ENCODE peak calls at places on chromosomes 2 and 18, in four cellular contexts. J is upper lobe of right lung, G is heart left ventricle, L is ascending aorta. B is an unnamed sample. For H3K4me1, the result is how much of the 10 kb centered on the place peaks cover.

GRCh38 chr2:64392514-64392913 is 61.4 kb upstream of the LGALSL start:
- DNase-seq in J (no peak), G (no peak), L (no peak), B (no peak)

GRCh38 chr2:139218181-139218580 is 438.0 kb upstream of the NXPH2 start:
- DNase-seq in J (no peak), G (no peak), L (no peak), B (no peak)

GRCh38 chr18:22470141-22470510 is 52.4 kb upstream of the CTAGE1 start:
- DNase-seq in J (no peak), G (no peak), L (no peak), B (no peak)

GRCh38 chr2:233387225-233387624 is 32.9 kb downstream of the DGKD start:
- DNase-seq in J (no peak), G (no peak), L (no peak), B (no peak)

GRCh38 chr2:192162392-192163042 is 32.2 kb downstream of the TMEFF2 start:
- DNase-seq in J (no peak), G (no peak), L (peak), B (no peak)

GRCh38 chr2:218627939-218628338 is 20.2 kb downstream of the PLCD4 start:
- DNase-seq in J (no peak), G (no peak), L (no peak), B (no peak)

GRCh38 chr2:41729800-41730364 is 317.9 kb upstream of the PKDCC start:
- DNase-seq in J (no peak), G (no peak), L (no peak), B (no peak)

GRCh38 chr2:168673265-168674222 is 128.9 kb upstream of the NOSTRIN start:
- DNase-seq in J (no peak), G (no peak), L (no peak), B (no peak)

GRCh38 chr2:26916128-26916692 is 54.2 kb upstream of the MAPRE3 start:
- DNase-seq in J (no peak), G (no peak), L (peak), B (no peak)

GRCh38 chr2:168583064-168583709 is 127.1 kb downstream of the CERS6 start:
- DNase-seq in J (no peak), G (no peak), L (no peak), B (no peak)

GRCh38 chr2:164657129-164657528 is 35.8 kb upstream of the GRB14 start:
- DNase-seq in J (no peak), G (no peak), L (no peak), B (no peak)

GRCh38 chr2:85754313-85755095 is 713 bp downstream of the ATOH8 start:
- DNase-seq in J (peak), G (peak), L (no peak), B (no peak)

GRCh38 chr2:55231546-55232083 is 478 bp downstream of the CLHC1 start:
- DNase-seq in J (no peak), G (no peak), L (no peak), B (no peak)

GRCh38 chr18:78717051-78717765 is 262.4 kb upstream of the SALL3 start:
- DNase-seq in J (no peak), G (no peak), L (no peak), B (no peak)

GRCh38 chr2:75238670-75239330 is 39.5 kb upstream of the TACR1 start:
- DNase-seq in J (no peak), G (no peak), L (no peak), B (no peak)

GRCh38 chr2:231670892-231671616 is 37.3 kb upstream of the PTMA start:
- DNase-seq in J (no peak), G (no peak), L (no peak), B (no peak)

GRCh38 chr18:68298340-68298739 is 416.6 kb downstream of the TMX3 start:
- DNase-seq in J (no peak), G (no peak), L (no peak), B (no peak)

GRCh38 chr2:198731842-198732421 is 725.8 kb downstream of the SATB2 start:
- DNase-seq in J (no peak), G (no peak), L (no peak), B (no peak)

GRCh38 chr2:86301010-86301409 is 36.4 kb downstream of the REEP1 start:
- DNase-seq in J (peak), G (no peak), L (no peak), B (no peak)

GRCh38 chr2:71224935-71225334 is 2.0 kb downstream of the PAIP2B start:
- DNase-seq in J (no peak), G (no peak), L (no peak), B (no peak)

DNA sequence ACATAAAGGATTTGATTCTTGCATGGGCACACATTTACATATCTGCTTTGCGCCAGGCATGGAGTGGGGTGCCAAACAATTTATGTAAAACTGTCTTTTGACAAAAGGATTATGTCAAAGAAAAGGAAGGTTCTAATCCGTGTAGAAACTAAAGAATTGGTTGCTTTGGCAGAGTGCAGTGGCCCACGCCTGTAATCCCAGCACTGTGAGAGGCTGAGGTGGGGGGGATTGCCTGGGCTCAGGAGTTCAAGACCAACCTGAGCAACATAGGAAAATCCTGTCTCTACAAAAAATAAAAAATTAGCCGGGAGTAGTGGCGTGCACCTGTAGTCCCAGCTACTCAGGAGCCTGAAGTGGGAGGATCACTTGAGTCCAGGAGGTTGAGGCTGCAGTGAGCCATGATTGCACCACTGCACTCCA is 1.1 kb upstream of the MTERF4 start:
- DNase-seq in J (no peak), G (no peak), L (no peak), B (no peak)
- H3K4me3 ChIP-seq in J (peak), G (peak), L (peak), B (peak)

GRCh38 chr2:207156451-207157161 is 9.1 kb downstream of the KLF7 start:
- DNase-seq in J (no peak), G (no peak), L (no peak), B (no peak)
- H3K4me1 ChIP-seq in J (half or more), G (half or more), L (half or more), B (half or more)

GRCh38 chr2:96903809-96904208 is 33.9 kb upstream of the SEMA4C start:
- DNase-seq in J (no peak), G (no peak), L (no peak), B (no peak)
- TF ChIP-seq CTCF in J (no peak), G (no peak), L (no peak), B (no peak)

GRCh38 chr2:182477774-182478173 is 50.9 kb upstream of the PDE1A start:
- DNase-seq in J (no peak), G (no peak), L (no peak), B (no peak)

DNA sequence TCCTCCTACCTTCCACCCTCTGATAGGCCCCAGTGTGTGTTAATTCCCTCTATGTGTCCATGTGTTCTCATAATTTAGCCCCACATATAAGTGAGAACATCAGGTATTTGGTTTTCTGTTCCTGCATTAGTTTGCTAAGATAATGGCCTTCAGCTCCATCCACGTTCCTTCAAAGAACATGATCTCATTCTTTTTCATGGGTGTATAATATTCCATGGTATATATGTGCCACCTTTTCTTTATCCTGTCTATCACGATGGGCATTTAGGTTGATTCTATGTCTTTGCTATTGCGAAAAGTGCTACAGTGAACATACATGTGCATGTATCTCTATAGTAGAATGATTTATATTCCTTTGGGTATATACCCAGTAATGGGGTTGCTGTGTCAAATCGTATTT is 46.8 kb upstream of the PDE1A start:
- DNase-seq in J (no peak), G (no peak), L (no peak), B (no peak)
- H3K4me3 ChIP-seq in J (no peak), G (no peak), L (no peak), B (no peak)

B was measured in RWPE2.